ENCODE peak calls at places on chromosomes 4 and X, in five cellular contexts. O is GM23248, N is neural progenitor cell, I is SK-N-SH, R is PC-3. D is an unnamed sample.
A peak's percentile ranks its signal among the peaks of the same experiment; 100 is the strongest.

GRCh38 chr4:761739-762138 is 56.1 kb downstream of the PCGF3 start:
- DNase-seq in N (no peak), R (no peak), O (no peak), I (no peak), D (no peak)

GRCh38 chr4:109294006-109294405 is 8.5 kb downstream of the COL25A1 start:
- DNase-seq in R (peak; percentile 15), N (peak; percentile 76), O (peak; percentile 10), I (peak; percentile 8), D (peak; percentile 54)

GRCh38 chrX:151505796-151506195 is 57.7 kb upstream of the PASD1 start:
- DNase-seq in I (peak; percentile 4), N (peak; percentile 57), O (peak; percentile 54), R (peak; percentile 44), D (peak; percentile 9)

GRCh38 chrX:56233100-56233499 is 944 bp downstream of the KLF8 start:
- DNase-seq in I (no peak), N (peak; percentile 28), O (peak; percentile 46), R (no peak), D (no peak)

GRCh38 chrX:63434665-63435064 is 83.5 kb upstream of the SPIN4 start:
- DNase-seq in I (no peak), N (no peak), O (no peak), R (peak; percentile 91), D (no peak)

GRCh38 chr4:25424539-25425228 is 47.6 kb downstream of the ANAPC4 start:
- DNase-seq in N (no peak), R (no peak), O (no peak), I (no peak), D (no peak)

GRCh38 chrX:11137543-11138139 is 26.5 kb downstream of the HCCS start:
- DNase-seq in O (peak; percentile 44), R (peak; percentile 73), N (peak; percentile 5), I (peak; percentile 39), D (peak; percentile 47)

GRCh38 chr4:121397434-121397833 is 16.6 kb upstream of the QRFPR start:
- DNase-seq in O (no peak), R (no peak), I (no peak), N (no peak), D (no peak)

GRCh38 chr4:125316391-125316780 is 1.6 kb downstream of the FAT4 start:
- DNase-seq in N (peak; percentile 44), R (peak; percentile 7), O (peak; percentile 65), I (peak; percentile 39), D (no peak)

GRCh38 chr4:40448875-40449274 is 113.7 kb downstream of the CHRNA9 start:
- DNase-seq in I (no peak), N (no peak), O (no peak), R (peak; percentile 15), D (no peak)
- H2AFZ ChIP-seq in I (no peak overlapping the region), N (peak overlapping the region; percentile 27), O (no peak overlapping the region), R (no peak overlapping the region), D (no peak overlapping the region)

DNA sequence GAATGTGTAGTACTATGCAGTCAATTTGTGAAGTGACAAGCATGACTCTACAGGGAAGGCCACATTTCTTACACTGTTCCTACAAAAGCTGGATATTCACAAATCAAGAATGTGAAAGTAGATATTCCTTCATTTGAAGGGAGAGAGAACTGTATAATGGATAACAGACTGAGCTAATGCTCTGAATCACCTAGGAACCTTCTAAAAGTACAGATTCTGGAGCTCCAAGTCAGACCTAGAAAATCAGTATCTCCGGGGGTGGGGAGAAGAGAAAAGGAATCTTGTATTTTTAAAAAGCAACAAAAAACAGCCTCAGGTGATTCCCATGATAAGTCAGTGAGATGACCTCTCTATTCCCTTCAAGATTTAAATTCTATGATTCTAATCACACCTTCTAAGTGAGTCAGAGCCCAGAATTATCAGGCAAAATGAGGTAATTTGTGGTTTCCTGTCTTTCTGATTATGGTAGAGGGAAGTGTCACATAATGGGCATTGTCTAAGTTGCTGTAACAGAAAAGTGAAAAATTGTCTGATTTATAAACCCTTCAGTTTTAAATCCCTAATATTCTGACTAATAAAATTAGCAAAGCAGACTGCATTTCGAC is 80.9 kb downstream of the IL21 start:
- DNase-seq in I (no peak), O (peak; percentile 51), R (no peak), N (no peak), D (no peak)
- TF ChIP-seq EZH2phosphoT487 in I (no peak), O (no peak), R (no peak), N (no peak), D (no peak)

DNA sequence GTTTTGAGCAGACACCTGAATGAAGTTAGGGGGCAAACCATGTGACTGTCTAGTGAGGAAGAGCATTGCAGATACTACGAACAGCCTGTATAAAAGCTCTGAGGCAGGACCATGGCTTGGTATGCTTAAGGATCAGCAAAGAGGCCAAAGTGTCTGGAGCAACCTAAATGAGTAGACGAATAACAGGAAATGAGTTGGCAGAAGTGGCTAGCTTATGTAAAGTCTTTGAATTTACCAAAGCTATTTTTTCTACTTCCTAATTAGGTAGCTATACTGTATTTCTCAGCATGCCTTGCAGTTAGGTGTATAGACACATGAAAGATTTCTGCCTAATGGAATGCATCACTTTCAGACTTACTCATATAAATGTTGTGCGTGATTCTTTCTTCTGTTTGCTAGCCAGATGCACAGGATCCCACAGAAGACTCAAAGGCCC is 9.3 kb upstream of the GPRIN3 start:
- DNase-seq in I (no peak), R (peak; percentile 2), N (no peak), O (peak; percentile 76), D (peak; percentile 68)
- H3K4me1 ChIP-seq in I (no peaks in the 10 kb centered on the region), R (no peaks in the 10 kb centered on the region), N (no peaks in the 10 kb centered on the region), O (peaks cover 32% of the 10 kb centered on the region), D (peaks cover 50% of the 10 kb centered on the region)

GRCh38 chrX:110384490-110384889 is 25.8 kb downstream of the RTL9 start:
- DNase-seq in R (peak; percentile 66), I (no peak), N (no peak), O (peak; percentile 80), D (no peak)

GRCh38 chrX:110381216-110381615 is 22.6 kb downstream of the RTL9 start:
- DNase-seq in N (no peak), O (peak; percentile 51), I (no peak), R (peak; percentile 44), D (no peak)

GRCh38 chrX:110383414-110383813 is 24.8 kb downstream of the RTL9 start:
- DNase-seq in R (peak; percentile 42), N (no peak), I (no peak), O (peak; percentile 74), D (no peak)
- H2AFZ ChIP-seq in R (no peak overlapping the region), N (no peak overlapping the region), I (no peak overlapping the region), O (no peak overlapping the region), D (no peak overlapping the region)

DNA sequence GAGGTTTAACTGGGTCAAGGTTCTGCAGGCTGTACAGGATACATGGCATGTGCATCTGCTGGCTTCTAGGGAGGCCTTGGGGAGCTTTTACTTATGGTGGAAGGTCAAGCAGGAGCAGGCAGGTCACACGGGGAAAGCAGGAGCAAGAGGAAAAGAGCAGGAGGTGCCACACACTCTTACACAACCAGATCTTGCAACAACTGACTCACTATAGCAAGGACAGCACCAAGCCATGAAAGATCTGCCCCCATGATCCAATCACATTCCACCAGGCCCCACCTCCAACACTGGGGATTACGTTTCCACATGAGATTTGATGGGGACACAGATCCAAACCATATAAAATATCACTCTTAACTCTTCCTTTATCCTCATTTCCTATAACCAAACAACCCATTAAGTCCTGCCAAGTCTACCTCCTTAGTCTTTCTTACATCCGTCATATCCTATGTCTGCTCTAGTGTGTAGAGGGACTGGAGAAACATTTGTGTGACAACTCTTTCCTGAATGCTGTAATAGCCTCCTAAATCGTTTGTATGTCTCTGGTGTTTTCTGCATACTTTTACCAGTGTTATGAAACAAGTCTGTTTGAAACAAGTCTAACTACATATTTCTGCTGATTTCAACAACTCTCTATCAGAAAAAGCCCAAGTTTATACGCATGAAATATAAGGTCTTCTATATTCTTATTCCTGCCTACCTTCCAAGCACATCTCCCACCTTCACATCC is 8.3 kb upstream of the RAP2C start:
- DNase-seq in O (peak; percentile 49), N (no peak), R (no peak), I (no peak), D (no peak)
- TF ChIP-seq EZH2phosphoT487 in O (no peak), N (no peak), R (no peak), I (no peak), D (no peak)

DNA sequence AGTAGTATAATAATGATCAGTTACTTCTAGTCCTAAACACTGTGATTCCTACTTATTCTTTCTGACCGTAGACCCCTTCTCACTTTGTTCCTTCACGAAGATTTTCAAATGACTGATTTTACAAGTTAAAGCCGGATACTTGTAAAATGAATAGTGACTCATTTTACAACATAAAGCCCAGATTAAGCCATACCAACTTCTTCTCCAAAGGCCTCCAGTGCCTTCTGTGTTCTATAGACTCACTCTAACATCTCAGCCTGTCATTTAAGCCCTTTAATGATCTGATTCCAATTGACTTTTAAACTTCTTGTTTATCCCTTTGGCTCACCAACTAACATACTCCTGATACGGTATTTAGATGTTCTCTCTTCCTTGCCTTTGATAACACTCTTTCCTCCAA is 480.0 kb upstream of the HS3ST1 start:
- DNase-seq in N (no peak), R (peak; percentile 18), I (no peak), O (no peak), D (no peak)
- H3K4me1 ChIP-seq in N (peaks cover 9% of the 10 kb centered on the region), R (peaks cover 11% of the 10 kb centered on the region), I (no peaks in the 10 kb centered on the region), O (no peaks in the 10 kb centered on the region), D (no peaks in the 10 kb centered on the region)

GRCh38 chr4:104615926-104616325 is 121.2 kb upstream of the CXXC4 start:
- DNase-seq in O (no peak), I (no peak), R (no peak), N (no peak), D (no peak)
- H2AFZ ChIP-seq in O (no peak overlapping the region), I (no peak overlapping the region), R (no peak overlapping the region), N (peak overlapping the region; percentile 57), D (no peak overlapping the region)

GRCh38 chr4:8727546-8728510 is 135.3 kb downstream of the CPZ start:
- DNase-seq in I (peak; percentile 12), O (no peak), R (no peak), N (no peak), D (peak; percentile 44)
- TF ChIP-seq EZH2phosphoT487 in I (no peak), O (no peak), R (no peak), N (no peak), D (no peak)

DNA sequence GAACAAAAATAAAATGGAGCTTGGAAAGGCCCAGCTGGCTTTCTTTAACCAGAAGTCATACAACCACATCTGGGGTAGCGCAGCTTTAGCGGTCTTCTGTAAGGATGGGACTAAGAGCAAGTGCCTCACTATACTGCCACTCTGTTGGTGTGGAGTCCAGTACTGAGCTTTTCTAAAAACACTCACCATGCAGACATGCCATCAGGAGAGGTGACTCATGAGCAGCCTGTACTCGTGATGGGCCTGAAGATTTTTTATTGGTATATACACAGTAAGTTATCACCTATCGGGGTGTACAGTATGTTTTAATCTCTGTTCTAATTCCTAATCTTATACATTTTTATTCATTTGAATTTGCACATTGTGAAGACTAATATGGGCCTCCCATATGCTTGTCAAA is 9.6 kb downstream of the PPP3CA start:
- DNase-seq in O (peak; percentile 77), N (no peak), R (peak; percentile 48), I (no peak), D (no peak)
- H3K4me1 ChIP-seq in O (peaks cover 9% of the 10 kb centered on the region), N (no peaks in the 10 kb centered on the region), R (peaks cover 4% of the 10 kb centered on the region), I (peaks cover 7% of the 10 kb centered on the region), D (peaks cover 10% of the 10 kb centered on the region)

DNA sequence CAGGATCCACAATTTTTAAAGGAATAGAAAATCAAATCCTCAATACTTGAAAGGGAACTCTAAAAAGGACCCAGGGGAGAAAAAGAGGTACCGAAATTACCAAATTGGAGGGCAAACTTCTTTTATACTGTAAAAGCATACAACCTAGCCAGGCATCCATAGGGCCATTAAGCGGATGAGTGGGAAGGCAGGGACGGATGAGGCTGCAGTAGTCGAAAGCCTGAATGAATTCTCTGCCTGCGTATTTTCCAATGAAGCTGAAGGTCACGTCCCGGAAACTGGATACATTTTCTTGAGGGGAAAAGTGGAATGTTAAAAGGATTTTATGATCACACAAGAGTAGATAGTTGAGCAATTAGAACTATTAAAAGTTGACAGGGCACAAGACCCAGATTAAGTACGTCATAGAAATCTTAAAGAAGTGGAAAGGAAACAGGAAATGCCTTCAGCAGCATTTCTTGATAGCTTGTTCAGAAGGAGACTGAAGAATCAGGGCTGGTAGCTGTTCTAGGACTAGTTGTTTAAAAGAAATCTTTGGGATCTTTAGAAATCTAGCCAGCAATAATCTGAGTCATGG is 98.3 kb upstream of the CXXC4 start:
- DNase-seq in N (peak; percentile 10), R (no peak), O (no peak), I (no peak), D (no peak)
- H2AFZ ChIP-seq in N (peak overlapping the region; percentile 56), R (no peak overlapping the region), O (no peak overlapping the region), I (no peak overlapping the region), D (no peak overlapping the region)

D was measured in OCI-LY7.